ENCODE peak calls at places on chromosomes 4 and X, in four cellular contexts. C is PC-9, J is neuronal stem cell, P is psoas muscle. U is an unnamed sample.
A peak's percentile ranks its signal among the peaks of the same experiment; 100 is the strongest.

GRCh38 chr4:7717161-7717560 is 222.5 kb downstream of the AFAP1 start:
- DNase-seq in C (no peak), P (peak; percentile 22), J (no peak), U (no peak)

GRCh38 chr4:7799723-7800122 is 139.9 kb downstream of the AFAP1 start:
- DNase-seq in J (no peak), C (no peak), P (no peak), U (no peak)

GRCh38 chr4:177147668-177148067 is 162.0 kb upstream of the NEIL3 start:
- DNase-seq in J (no peak), C (no peak), P (no peak), U (no peak)

GRCh38 chr4:41024556-41025491 is 189.5 kb downstream of the APBB2 start:
- DNase-seq in P (no peak), J (peak; percentile 37), C (no peak), U (no peak)

GRCh38 chr4:111283066-111283677 is 660.3 kb upstream of the PITX2 start:
- DNase-seq in C (peak; percentile 44), P (peak; percentile 69), J (peak; percentile 63), U (peak; percentile 39)

GRCh38 chrX:53362439-53362838 is 60.0 kb downstream of the SMC1A start:
- DNase-seq in J (no peak), C (no peak), P (no peak), U (no peak)

GRCh38 chr4:137909910-137910309 is 332.2 kb downstream of the SLC7A11 start:
- DNase-seq in J (no peak), C (no peak), P (no peak), U (no peak)

GRCh38 chrX:115311666-115312065 is 22.2 kb downstream of the LUZP4 start:
- DNase-seq in C (no peak), J (no peak), P (no peak), U (peak; percentile 83)

GRCh38 chr4:23266401-23266800 is 573.7 kb downstream of the GBA3 start:
- DNase-seq in P (no peak), C (no peak), J (no peak), U (no peak)

GRCh38 chr4:183241322-183241640 is 78.8 kb downstream of the CLDN22 start:
- DNase-seq in P (no peak), J (no peak), C (peak; percentile 51), U (no peak)

GRCh38 chrX:104411800-104412199 is 154.2 kb upstream of the IL1RAPL2 start:
- DNase-seq in J (no peak), C (no peak), P (no peak), U (no peak)

GRCh38 chr4:144894525-144894924 is 203.5 kb downstream of the ANAPC10 start:
- DNase-seq in J (no peak), P (peak; percentile 65), C (peak; percentile 2), U (no peak)

GRCh38 chrX:153457827-153458466 is 12.1 kb upstream of the TREX2 start:
- DNase-seq in C (no peak), P (peak; percentile 18), J (no peak), U (no peak)

GRCh38 chr4:188778880-188779279 is 639.6 kb downstream of the TRIML1 start:
- DNase-seq in C (no peak), P (no peak), J (no peak), U (no peak)

GRCh38 chr4:130210871-130211270 is 1114.9 kb downstream of the C4orf33 start:
- DNase-seq in J (no peak), C (no peak), P (no peak), U (no peak)

GRCh38 chrX:37599735-37600134 is 28.3 kb downstream of the LANCL3 start:
- DNase-seq in J (no peak), P (no peak), C (peak; percentile 32), U (no peak)

GRCh38 chr4:139735381-139736256 is 70.0 kb downstream of the MGST2 start:
- DNase-seq in P (peak; percentile 60), J (peak; percentile 59), C (no peak), U (peak; percentile 91)

GRCh38 chr4:175539498-175539897 is 272.6 kb downstream of the GPM6A start:
- DNase-seq in J (no peak), C (no peak), P (no peak), U (no peak)

GRCh38 chr4:175536852-175537453 is 275.1 kb downstream of the GPM6A start:
- DNase-seq in P (no peak), C (no peak), J (peak; percentile 42), U (peak; percentile 25)

GRCh38 chr4:175542787-175543186 is 269.3 kb downstream of the GPM6A start:
- DNase-seq in P (no peak), J (no peak), C (no peak), U (no peak)

GRCh38 chr4:175540732-175541131 is 271.3 kb downstream of the GPM6A start:
- DNase-seq in P (no peak), J (no peak), C (no peak), U (no peak)

GRCh38 chr4:175540151-175540550 is 271.9 kb downstream of the GPM6A start:
- DNase-seq in J (no peak), P (no peak), C (no peak), U (no peak)
- H3K27me3 ChIP-seq in J (no peaks in the 10 kb centered on the region), P (no peaks in the 10 kb centered on the region), C (no peaks in the 10 kb centered on the region), U (no peaks in the 10 kb centered on the region)

GRCh38 chr4:105894570-105895323 is 524 bp upstream of the NPNT start:
- DNase-seq in J (peak; percentile 27), P (peak; percentile 45), C (peak; percentile 15), U (peak; percentile 58)
- H3K4me3 ChIP-seq in J (peak overlapping the region; percentile 80), P (peak overlapping the region; percentile 76), C (no peak overlapping the region), U (peak overlapping the region; percentile 55)

DNA sequence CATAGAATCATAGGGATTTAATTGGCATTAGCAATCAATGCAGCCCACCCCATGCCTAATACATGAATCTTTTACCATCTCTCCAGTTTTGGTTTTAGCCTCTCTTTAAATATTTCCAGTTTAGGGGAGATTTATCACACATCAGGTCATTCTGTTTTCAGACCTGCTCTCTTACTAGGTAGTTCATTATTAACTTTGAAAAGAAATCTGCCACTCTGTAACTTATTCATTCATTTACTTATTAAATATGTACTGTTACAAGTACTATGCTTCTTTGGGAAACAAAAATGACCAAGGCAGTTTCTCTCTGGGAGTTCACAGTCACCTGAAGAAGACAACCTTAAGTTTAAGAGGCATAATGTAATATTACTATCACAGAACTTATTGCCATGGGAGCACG is 62.1 kb downstream of the USO1 start:
- DNase-seq in P (no peak), C (no peak), J (no peak), U (no peak)
- H3K36me3 ChIP-seq in P (peaks cover 100% of the 10 kb centered on the region), C (no peaks in the 10 kb centered on the region), J (peaks cover 91% of the 10 kb centered on the region), U (peaks cover 11% of the 10 kb centered on the region)

GRCh38 chr4:186266699-186267467 is 894 bp downstream of the F11 start:
- DNase-seq in C (no peak), P (no peak), J (peak; percentile 11), U (peak; percentile 79)
- H3K27me3 ChIP-seq in C (peaks cover 34% of the 10 kb centered on the region), P (no peaks in the 10 kb centered on the region), J (no peaks in the 10 kb centered on the region), U (no peaks in the 10 kb centered on the region)

DNA sequence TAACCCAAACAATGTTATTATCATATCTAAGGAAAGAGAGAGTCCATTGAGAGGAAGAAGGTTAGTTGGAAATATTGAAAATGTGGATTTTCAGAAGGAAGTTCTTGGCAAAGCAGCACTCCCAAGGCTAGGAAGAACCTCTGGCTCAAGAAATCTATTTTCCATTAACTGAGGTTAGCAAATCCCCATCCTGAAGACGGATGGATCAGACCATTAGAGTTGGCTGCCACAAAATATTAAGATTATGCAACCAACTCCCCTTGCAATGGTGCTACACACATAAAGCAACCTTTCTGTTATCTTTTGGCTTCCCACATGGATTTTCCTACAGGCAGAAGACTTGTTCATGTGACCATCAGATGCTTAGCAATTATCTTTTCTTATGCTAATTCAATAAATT is 96.3 kb downstream of the COL4A6 start:
- DNase-seq in J (no peak), C (no peak), P (no peak), U (no peak)
- H3K4me3 ChIP-seq in J (no peak overlapping the region), C (no peak overlapping the region), P (no peak overlapping the region), U (no peak overlapping the region)

DNA sequence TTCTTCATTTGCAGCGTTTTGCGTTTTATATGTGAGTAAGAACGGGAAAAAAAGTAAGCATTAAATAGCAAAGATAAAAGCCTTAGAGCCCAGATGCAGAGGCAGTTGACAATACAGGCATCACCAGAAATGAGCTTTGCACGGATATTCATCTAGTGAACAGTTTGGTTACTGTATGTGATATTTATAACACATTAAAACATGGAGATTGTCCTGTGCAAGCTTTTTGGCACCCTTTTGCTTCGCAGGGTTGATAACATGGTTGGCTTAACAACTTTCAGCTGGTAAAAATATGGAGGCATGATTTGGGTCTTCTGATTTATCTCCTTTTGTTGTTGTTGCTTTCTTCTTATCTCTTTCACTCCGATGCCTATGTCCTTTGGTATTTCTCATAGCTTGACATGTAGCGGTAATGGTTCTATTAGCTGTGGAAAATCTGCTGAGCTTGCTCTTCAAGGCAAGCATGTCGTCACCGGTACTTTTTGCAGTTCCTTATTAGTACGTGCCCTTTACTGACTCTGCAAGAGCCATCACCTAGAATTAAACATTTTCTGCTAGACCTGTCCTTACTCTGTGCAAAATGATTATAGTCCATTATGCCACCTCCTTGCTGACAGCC is 102.9 kb downstream of the PCDH7 start:
- DNase-seq in P (no peak), J (no peak), C (no peak), U (no peak)
- H3K36me3 ChIP-seq in P (no peaks in the 10 kb centered on the region), J (no peaks in the 10 kb centered on the region), C (no peaks in the 10 kb centered on the region), U (no peaks in the 10 kb centered on the region)

DNA sequence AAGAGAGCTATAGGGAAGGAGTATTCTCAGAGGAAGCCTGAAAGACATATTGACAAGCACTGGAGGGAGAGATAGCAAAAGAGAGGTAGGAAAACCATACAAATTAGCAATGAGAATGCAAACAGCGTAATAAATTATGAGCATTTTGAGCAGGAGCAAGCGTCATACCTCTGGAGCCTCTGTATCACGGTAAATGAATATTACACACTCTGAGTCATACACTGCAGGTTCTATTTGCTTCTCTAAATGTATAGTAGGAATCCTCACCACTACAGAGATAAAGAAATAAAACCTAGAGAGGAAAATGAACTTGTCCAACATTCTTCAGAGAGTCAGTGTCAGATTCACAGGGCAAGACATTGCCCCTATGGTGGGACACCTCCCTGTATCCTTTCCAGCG is 46.4 kb upstream of the GABRE start:
- DNase-seq in P (no peak), J (no peak), C (no peak), U (no peak)
- H3K27me3 ChIP-seq in P (no peaks in the 10 kb centered on the region), J (no peaks in the 10 kb centered on the region), C (no peaks in the 10 kb centered on the region), U (no peaks in the 10 kb centered on the region)

GRCh38 chr4:124854968-124855367 is 142.4 kb upstream of the ANKRD50 start:
- DNase-seq in C (no peak), J (no peak), P (no peak), U (no peak)
- H3K4me3 ChIP-seq in C (no peak overlapping the region), J (no peak overlapping the region), P (no peak overlapping the region), U (no peak overlapping the region)